ENCODE peak calls at places on chromosomes 7 and 10, in five cellular contexts. J is A673, E is testis, V is brain microvascular endothelial cell, A is astrocyte of the spinal cord. C is an unnamed sample.

GRCh38 chr10:78857193-78857592 is 211.6 kb upstream of the ZMIZ1 start:
- DNase-seq in J (no peak), V (no peak), A (no peak), E (no peak), C (no peak)

GRCh38 chr7:39539816-39540215 is 26.4 kb upstream of the YAE1 start:
- DNase-seq in J (no peak), A (no peak), E (no peak), V (no peak), C (no peak)

GRCh38 chr7:152180587-152180986 is 155.1 kb downstream of the GALNT11 start:
- DNase-seq in A (no peak), V (no peak), E (no peak), J (peak), C (no peak)

GRCh38 chr10:59904431-59905065 is 1.8 kb downstream of the CCDC6 start:
- DNase-seq in E (peak), V (no peak), A (no peak), J (no peak), C (no peak)

GRCh38 chr7:148620749-148621372 is 30.3 kb downstream of the C7orf33 start:
- DNase-seq in A (no peak), E (no peak), V (no peak), J (no peak), C (no peak)

GRCh38 chr7:132480534-132480933 is 95.7 kb downstream of the PLXNA4 start:
- DNase-seq in A (no peak), J (no peak), V (no peak), E (peak), C (no peak)

GRCh38 chr10:784759-785538 is 95.5 kb upstream of the DIP2C start:
- DNase-seq in V (peak), J (peak), E (peak), A (peak), C (peak)

GRCh38 chr7:135858379-135858778 is 109.8 kb upstream of the FAM180A start:
- DNase-seq in V (no peak), E (no peak), A (no peak), J (no peak), C (no peak)

GRCh38 chr10:75042292-75042974 is 69.0 kb upstream of the SAMD8 start:
- DNase-seq in A (peak), J (no peak), V (peak), E (no peak), C (peak)

GRCh38 chr10:113084031-113084430 is 134.0 kb downstream of the TCF7L2 start:
- DNase-seq in E (no peak), V (peak), J (no peak), A (no peak), C (peak)

GRCh38 chr7:112833082-112833481 is 42.9 kb upstream of the TMEM168 start:
- DNase-seq in V (no peak), A (no peak), E (no peak), J (no peak), C (no peak)

GRCh38 chr10:29533696-29534285 is 101.0 kb downstream of the SVIL start:
- DNase-seq in A (no peak), V (no peak), E (no peak), J (no peak), C (no peak)

GRCh38 chr10:125564570-125564969 is 118.4 kb downstream of the TEX36 start:
- DNase-seq in J (no peak), E (no peak), V (no peak), A (no peak), C (no peak)

GRCh38 chr7:128121731-128122576 is 90.7 kb upstream of the LRRC4 start:
- DNase-seq in E (peak), J (peak), V (no peak), A (no peak), C (no peak)

GRCh38 chr7:131110294-131111080 is 217.2 kb upstream of the MKLN1 start:
- DNase-seq in E (peak), V (peak), J (peak), A (peak), C (peak)

DNA sequence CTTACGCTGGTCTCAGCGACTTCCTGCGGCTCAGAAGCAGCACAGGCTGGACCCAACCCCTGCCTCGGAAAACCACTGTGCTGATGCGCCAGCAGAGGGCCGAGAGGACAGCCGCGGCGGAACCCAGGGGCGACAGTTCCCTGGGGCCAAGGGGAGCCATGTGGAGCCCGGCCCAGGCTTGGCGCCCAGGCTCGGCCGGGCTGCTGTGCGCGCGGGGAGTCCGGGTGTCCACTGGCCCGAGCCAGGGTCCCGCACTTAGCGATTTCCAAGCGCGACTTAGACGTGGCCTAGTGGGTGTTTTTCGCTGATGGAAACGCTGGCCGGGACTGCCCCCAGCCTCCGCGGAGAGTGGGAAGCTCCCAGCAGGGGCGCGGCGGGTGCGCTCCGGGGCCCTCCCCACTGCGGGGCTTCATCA is 18.6 kb upstream of the ZNF32 start:
- DNase-seq in A (peak), V (no peak), E (no peak), J (no peak), C (no peak)
- TF ChIP-seq CTCF in A (peak), V (peak), E (no peak), J (peak), C (peak)

GRCh38 chr10:92291921-92292860 is 1.2 kb downstream of the MARCHF5 start:
- DNase-seq in V (peak), J (peak), E (peak), A (peak), C (peak)
- TF ChIP-seq CTCF in V (peak), J (peak), E (peak), A (peak), C (peak)

GRCh38 chr7:31123726-31124125 is 71.6 kb downstream of the ADCYAP1R1 start:
- DNase-seq in J (no peak), V (no peak), E (peak), A (no peak), C (no peak)

GRCh38 chr7:31129067-31129466 is 77.0 kb downstream of the ADCYAP1R1 start:
- DNase-seq in A (no peak), J (no peak), E (no peak), V (no peak), C (no peak)

GRCh38 chr7:31125171-31125570 is 73.1 kb downstream of the ADCYAP1R1 start:
- DNase-seq in E (no peak), V (no peak), A (no peak), J (no peak), C (no peak)

GRCh38 chr7:31123317-31123716 is 71.2 kb downstream of the ADCYAP1R1 start:
- DNase-seq in V (no peak), A (no peak), J (no peak), E (no peak), C (no peak)

DNA sequence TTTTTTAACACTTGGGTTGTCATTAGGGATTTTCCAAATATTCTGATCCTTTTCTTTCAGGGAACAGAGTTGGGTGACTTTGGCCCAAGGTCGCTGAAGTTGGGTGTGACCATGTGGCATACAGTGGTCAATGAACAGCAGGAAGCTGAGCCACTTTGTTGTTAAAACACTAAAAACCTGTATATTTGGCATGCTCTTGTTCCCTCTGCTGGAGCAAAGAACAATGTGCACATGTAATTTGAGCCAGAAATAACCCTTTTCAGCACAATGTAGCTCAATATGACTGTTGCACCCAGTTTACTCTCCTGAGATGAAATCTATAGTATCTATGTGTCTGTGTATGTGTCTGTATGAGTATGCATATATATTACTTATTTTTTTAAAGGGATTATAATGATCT is 74.9 kb downstream of the ADCYAP1R1 start:
- DNase-seq in J (peak), E (no peak), V (peak), A (peak), C (peak)
- TF ChIP-seq CTCF in J (peak), E (no peak), V (peak), A (peak), C (peak)

GRCh38 chr7:69677905-69678793 is 79.9 kb downstream of the AUTS2 start:
- DNase-seq in E (no peak), A (no peak), J (peak), V (no peak), C (no peak)

GRCh38 chr7:69676247-69676646 is 78.0 kb downstream of the AUTS2 start:
- DNase-seq in E (no peak), V (no peak), J (no peak), A (no peak), C (no peak)

GRCh38 chr7:69674701-69675182 is 76.5 kb downstream of the AUTS2 start:
- DNase-seq in J (no peak), A (no peak), E (no peak), V (no peak), C (no peak)

GRCh38 chr7:69678794-69679103 is 80.5 kb downstream of the AUTS2 start:
- DNase-seq in J (no peak), A (no peak), V (no peak), E (no peak), C (no peak)

DNA sequence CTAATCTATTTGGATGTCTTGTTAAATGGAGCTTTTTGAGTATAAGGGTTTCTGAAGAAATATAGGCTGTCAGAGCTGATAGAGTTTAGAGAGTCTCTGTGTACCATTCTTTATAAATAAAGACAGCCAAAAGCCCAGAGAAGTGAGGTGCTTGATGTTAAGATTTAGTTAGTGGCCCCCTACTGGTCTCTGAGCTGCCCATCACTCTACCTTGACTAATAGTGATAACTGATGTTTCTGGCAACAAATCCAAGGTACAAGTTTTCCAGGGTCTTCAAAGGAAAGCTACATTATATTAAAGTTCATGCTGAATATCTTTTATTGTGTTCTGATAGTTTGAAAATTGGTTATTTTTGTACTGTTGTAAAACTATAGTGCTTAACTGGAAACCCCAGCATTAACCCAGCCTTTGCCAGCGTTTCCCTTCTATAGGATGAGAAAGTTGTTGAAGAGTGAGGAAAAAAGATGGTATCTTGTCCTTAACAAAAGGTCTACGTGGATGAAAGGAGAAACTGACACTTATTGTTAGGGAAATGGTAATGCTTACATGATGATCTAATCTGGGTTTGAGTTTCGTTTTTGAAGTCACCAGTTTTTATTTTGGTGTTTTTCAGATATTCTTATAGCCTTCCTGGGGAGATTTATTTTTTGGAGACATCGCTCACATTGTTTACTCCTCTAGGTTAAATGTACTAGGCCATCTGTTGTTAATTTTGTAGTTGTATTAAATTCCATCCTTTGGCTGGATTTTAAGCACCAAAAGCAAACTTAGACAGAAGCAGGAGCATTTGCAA is 79.0 kb downstream of the AUTS2 start:
- DNase-seq in E (no peak), A (no peak), V (no peak), J (peak), C (no peak)
- TF ChIP-seq CTCF in E (no peak), A (no peak), V (peak), J (peak), C (no peak)

DNA sequence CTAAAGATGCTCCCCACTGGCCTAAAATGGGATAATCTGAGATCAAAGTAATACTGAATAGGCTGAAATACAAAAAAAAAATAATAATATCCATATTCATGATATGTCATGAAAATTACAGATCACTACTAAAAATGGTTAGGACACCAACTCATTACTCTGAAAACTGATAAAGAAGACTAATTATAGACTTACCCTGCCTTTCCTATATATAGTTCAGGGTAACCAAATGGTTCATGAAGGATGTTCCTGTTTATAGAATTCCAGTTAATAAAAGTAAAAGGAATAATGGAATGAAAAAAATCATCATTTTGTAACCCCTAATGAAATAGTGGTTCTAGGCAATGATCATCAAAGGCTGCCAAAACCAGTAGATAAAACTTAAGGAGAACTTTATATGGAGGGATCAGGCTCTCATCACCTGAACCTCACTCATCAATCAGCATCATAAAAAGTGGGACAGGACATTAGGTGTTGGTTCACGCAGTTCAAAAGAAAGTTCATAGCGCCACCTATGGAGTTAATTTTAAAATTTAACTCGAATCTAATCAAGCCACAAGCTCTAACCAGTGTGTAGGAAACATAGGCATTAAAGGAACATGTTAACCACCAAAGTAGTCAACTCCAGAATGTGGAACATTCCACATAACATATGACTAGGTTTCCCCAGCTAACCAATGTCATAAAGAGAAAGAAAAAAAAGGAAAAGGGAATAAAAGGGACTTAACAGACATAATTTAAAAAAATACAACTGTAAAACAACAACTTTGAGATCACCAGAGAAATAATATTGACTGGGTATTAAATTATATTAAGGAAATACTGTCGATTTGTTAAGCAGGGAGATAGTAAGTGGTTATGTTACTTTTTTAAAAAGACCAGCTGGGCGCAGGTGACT is 35.7 kb downstream of the P4HA1 start:
- DNase-seq in V (no peak), E (no peak), A (peak), J (peak), C (peak)
- TF ChIP-seq CTCF in V (peak), E (no peak), A (peak), J (peak), C (peak)

C was measured in HFFc6.